ENCODE peak calls at places on chromosomes 4 and X, in nine cellular contexts. J, S, G, R, T, Z, D, L and P are unnamed samples.

GRCh38 chrX:63738696-63739095 is 46.3 kb downstream of the ARHGEF9 start:
- DNase-seq in J (no peak), S (no peak), G (no peak), R (no peak), T (no peak), Z (no peak), D (no peak), L (no peak), P (peak)

GRCh38 chrX:103628386-103629290 is at the start of gene TCEAL1:
- DNase-seq in J (peak), S (no peak), G (peak), R (peak), T (peak), Z (peak), D (peak), L (peak), P (peak)

GRCh38 chrX:2272337-2272736 is 228.4 kb downstream of the DHRSX start:
- DNase-seq in J (no peak), S (no peak), G (no peak), R (no peak), T (no peak), Z (no peak), D (no peak), L (no peak), P (no peak)

GRCh38 chr4:108965031-108965430 is 202.2 kb upstream of the ETNPPL start:
- DNase-seq in J (no peak), S (no peak), G (no peak), R (no peak), T (no peak), Z (no peak), D (no peak), L (no peak), P (no peak)

GRCh38 chr4:26320159-26320452 is 708 bp upstream of the RBPJ start:
- DNase-seq in J (no peak), S (no peak), G (no peak), R (no peak), T (no peak), Z (no peak), D (no peak), L (no peak), P (peak)

GRCh38 chr4:124432500-124432899 is 280.0 kb downstream of the ANKRD50 start:
- DNase-seq in J (no peak), S (no peak), G (no peak), R (no peak), T (no peak), Z (no peak), D (no peak), L (peak), P (no peak)

GRCh38 chr4:105061136-105061696 is 85.5 kb upstream of the TET2 start:
- DNase-seq in J (no peak), S (no peak), G (peak), R (no peak), T (no peak), Z (no peak), D (no peak), L (no peak), P (peak)

GRCh38 chr4:26300314-26301307 is 20.2 kb upstream of the RBPJ start:
- DNase-seq in J (no peak), S (no peak), G (no peak), R (no peak), T (no peak), Z (no peak), D (no peak), L (no peak), P (no peak)

GRCh38 chrX:16418650-16419049 is 231.3 kb upstream of the S100G start:
- DNase-seq in J (no peak), S (no peak), G (no peak), R (no peak), T (no peak), Z (no peak), D (no peak), L (no peak), P (no peak)

GRCh38 chrX:8245411-8245810 is 74.3 kb upstream of the VCX2 start:
- DNase-seq in J (no peak), S (no peak), G (no peak), R (no peak), T (no peak), Z (no peak), D (no peak), L (no peak), P (no peak)

GRCh38 chr4:102792361-102792936 is 31.7 kb upstream of the MANBA start:
- DNase-seq in J (no peak), S (no peak), G (no peak), R (no peak), T (no peak), Z (no peak), D (no peak), L (no peak), P (no peak)

GRCh38 chrX:150258463-150259430 is 104.4 kb upstream of the MAMLD1 start:
- DNase-seq in J (no peak), S (no peak), G (no peak), R (no peak), T (no peak), Z (peak), D (no peak), L (no peak), P (no peak)

GRCh38 chr4:152535236-152535902 is 523 bp downstream of the FBXW7 start:
- DNase-seq in J (no peak), S (no peak), G (no peak), R (peak), T (peak), Z (no peak), D (peak), L (no peak), P (no peak)

GRCh38 chr4:168717852-168718251 is 221.0 kb downstream of the PALLD start:
- DNase-seq in J (no peak), S (no peak), G (peak), R (no peak), T (no peak), Z (no peak), D (no peak), L (no peak), P (no peak)

GRCh38 chr4:100962698-100963097 is 384.6 kb downstream of the PPP3CA start:
- DNase-seq in J (no peak), S (no peak), G (no peak), R (no peak), T (no peak), Z (no peak), D (no peak), L (no peak), P (peak)

GRCh38 chrX:136057567-136057966 is 72.3 kb downstream of the SLC9A6 start:
- DNase-seq in J (no peak), S (no peak), G (no peak), R (no peak), T (no peak), Z (no peak), D (no peak), L (no peak), P (no peak)

GRCh38 chr4:112951362-112951962 is 98.0 kb upstream of the ANK2 start:
- DNase-seq in J (no peak), S (no peak), G (no peak), R (no peak), T (no peak), Z (no peak), D (peak), L (no peak), P (peak)

GRCh38 chr4:147049940-147050852 is 104.5 kb upstream of the TTC29 start:
- DNase-seq in J (no peak), S (no peak), G (no peak), R (no peak), T (no peak), Z (peak), D (peak), L (peak), P (no peak)

GRCh38 chr4:140256941-140257340 is 103.0 kb upstream of the MAML3 start:
- DNase-seq in J (no peak), S (no peak), G (no peak), R (no peak), T (no peak), Z (no peak), D (peak), L (no peak), P (no peak)

GRCh38 chr4:140254656-140255299 is 100.8 kb upstream of the MAML3 start:
- DNase-seq in J (no peak), S (no peak), G (no peak), R (no peak), T (no peak), Z (no peak), D (peak), L (no peak), P (no peak)

GRCh38 chr4:140255467-140255866 is 101.5 kb upstream of the MAML3 start:
- DNase-seq in J (no peak), S (no peak), G (no peak), R (no peak), T (no peak), Z (no peak), D (no peak), L (peak), P (no peak)

GRCh38 chr4:140256335-140256734 is 102.4 kb upstream of the MAML3 start:
- DNase-seq in J (no peak), S (no peak), G (no peak), R (no peak), T (no peak), Z (no peak), D (peak), L (peak), P (no peak)

DNA sequence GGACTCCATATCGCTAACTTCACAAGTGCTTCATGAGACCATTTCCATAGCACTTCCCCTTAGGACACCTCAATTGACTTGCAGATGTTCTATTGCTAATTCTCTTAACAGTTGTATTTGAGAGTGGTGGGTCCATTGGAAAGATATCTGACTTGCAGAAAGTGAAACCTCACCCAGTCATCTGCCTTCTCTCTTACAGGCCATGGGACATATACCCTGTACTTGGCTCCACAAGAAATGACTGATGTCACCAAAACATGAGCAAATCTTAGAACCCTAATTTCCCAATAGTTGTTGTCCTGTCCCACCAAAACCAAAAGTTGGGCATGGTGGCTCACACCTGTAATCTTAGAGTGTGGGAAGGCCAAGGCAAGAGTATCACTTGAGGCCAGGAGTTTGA is 101.9 kb upstream of the MAML3 start:
- DNase-seq in J (no peak), S (no peak), G (no peak), R (no peak), T (no peak), Z (no peak), D (no peak), L (no peak), P (no peak)
- H3K4me3 ChIP-seq in J (no peak), S (no peak), G (no peak), R (no peak), T (no peak), Z (no peak), D (no peak), L (no peak), P (no peak)

DNA sequence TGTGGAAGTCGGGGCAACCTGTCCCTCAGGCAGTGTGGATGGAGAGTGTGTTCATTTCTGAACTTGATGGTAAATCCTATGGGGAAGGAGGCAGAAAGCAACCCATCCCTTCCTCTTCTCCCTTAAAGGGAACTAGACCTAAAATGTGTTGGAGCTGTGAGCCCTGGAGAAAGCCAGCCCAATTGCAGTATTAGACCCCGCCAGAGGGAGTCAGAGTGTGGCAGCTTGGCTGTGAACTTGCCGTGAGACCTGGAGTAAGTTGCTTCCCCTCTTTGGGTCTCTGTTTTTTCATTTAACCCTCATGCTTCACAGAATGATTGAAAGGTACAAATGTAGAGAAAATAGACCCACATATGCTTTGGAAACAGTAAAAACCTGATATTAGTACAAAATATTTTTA is 108.7 kb upstream of the PAK3 start:
- DNase-seq in J (no peak), S (no peak), G (no peak), R (no peak), T (no peak), Z (no peak), D (no peak), L (no peak), P (no peak)
- TF ChIP-seq CTCF in J (no peak), S (no peak), G (no peak), R (no peak), T (no peak), Z (no peak), D (no peak), L (peak), P (no peak)

GRCh38 chrX:84724576-84724975 is 222.3 kb upstream of the HDX start:
- DNase-seq in J (no peak), S (no peak), G (no peak), R (no peak), T (no peak), Z (no peak), D (no peak), L (no peak), P (no peak)

GRCh38 chrX:84735025-84735424 is 232.8 kb upstream of the HDX start:
- DNase-seq in J (no peak), S (no peak), G (no peak), R (no peak), T (no peak), Z (no peak), D (peak), L (no peak), P (no peak)

GRCh38 chrX:84729809-84730208 is 227.6 kb upstream of the HDX start:
- DNase-seq in J (no peak), S (no peak), G (no peak), R (peak), T (no peak), Z (no peak), D (peak), L (no peak), P (peak)

DNA sequence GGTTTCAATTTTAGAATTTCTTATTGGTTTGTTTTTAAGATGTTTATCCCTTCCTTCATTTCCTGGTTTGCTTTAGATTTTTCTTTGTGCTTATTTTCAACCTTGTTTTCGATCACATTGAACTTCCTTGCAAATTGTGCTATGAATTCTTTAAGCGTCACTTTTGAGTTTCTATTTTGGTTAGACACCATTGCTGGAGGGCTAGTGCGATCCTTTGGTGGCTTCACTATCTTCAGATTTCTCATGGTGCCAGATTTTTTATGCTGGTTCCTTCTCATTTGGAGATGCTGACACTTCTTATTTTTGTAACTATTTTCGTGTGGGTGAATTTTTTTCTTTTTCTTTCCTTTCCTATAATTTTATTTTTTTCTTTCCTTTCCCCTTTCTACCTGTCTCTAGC is 227.2 kb upstream of the HDX start:
- DNase-seq in J (no peak), S (no peak), G (no peak), R (no peak), T (no peak), Z (no peak), D (no peak), L (no peak), P (no peak)
- H3K4me3 ChIP-seq in J (no peak), S (no peak), G (no peak), R (no peak), T (no peak), Z (no peak), D (no peak), L (no peak), P (no peak)

GRCh38 chr4:143254479-143255216 is 69.9 kb downstream of the USP38 start:
- DNase-seq in J (no peak), S (no peak), G (no peak), R (no peak), T (no peak), Z (no peak), D (no peak), L (no peak), P (peak)
- TF ChIP-seq CTCF in J (no peak), S (no peak), G (no peak), R (no peak), T (no peak), Z (no peak), D (no peak), L (peak), P (peak)

DNA sequence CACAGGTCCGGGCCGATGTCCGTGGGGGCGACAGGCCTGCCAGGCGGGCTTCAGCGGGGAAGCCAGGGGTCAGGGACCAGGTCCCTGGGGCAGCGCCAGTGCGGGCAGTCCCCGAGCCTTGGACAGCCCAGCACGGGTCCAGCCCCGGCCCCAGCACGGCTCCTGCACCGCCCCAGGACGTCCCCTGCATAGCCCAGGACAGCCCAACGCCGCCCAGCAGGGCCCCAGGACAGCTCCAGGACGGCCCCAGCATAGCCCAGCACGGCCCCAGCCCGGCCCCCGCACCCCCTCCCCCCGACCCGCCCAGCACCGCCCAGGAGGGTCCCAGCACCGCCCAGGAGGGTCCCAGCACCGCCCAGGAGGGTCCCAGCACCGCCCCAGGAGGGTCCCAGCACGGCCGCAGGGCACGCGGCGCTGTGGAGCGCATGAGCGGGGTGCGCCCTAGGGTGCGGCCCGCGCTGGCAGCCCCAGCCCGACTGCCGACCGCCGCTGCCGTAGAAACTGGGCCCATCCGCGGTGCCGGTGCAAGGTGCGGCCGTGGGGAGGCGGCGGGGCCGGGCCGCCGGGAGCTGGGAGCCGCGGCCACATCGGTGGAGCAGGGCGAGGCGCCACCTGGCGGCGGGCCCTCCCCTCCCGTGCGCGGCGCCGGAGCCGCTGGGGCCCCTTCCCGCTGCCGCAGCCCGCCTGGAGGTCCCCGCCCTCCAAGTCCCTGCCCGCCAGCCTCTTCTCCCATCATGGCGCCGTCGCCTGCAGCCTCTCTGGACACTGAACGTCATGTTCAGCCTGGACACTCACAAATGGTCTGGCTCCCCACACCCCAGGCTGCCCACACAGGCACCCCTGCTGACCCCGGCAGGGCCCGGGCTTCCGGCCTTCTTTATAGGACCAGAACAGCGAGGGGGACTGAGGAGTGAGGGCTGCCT is 106.8 kb upstream of the NKX1-1 start:
- DNase-seq in J (no peak), S (no peak), G (no peak), R (peak), T (peak), Z (no peak), D (peak), L (no peak), P (no peak)
- H3K4me3 ChIP-seq in J (no peak), S (no peak), G (no peak), R (no peak), T (peak), Z (no peak), D (no peak), L (peak), P (no peak)

GRCh38 chr4:4256799-4257198 is 8.8 kb upstream of the TMEM128 start:
- DNase-seq in J (peak), S (no peak), G (no peak), R (no peak), T (no peak), Z (no peak), D (no peak), L (no peak), P (no peak)

GRCh38 chr4:4259484-4260100 is 11.6 kb upstream of the TMEM128 start:
- DNase-seq in J (no peak), S (no peak), G (no peak), R (no peak), T (no peak), Z (no peak), D (peak), L (no peak), P (no peak)

GRCh38 chr4:4254666-4255065 is 6.6 kb upstream of the TMEM128 start:
- DNase-seq in J (no peak), S (no peak), G (no peak), R (no peak), T (no peak), Z (no peak), D (no peak), L (no peak), P (no peak)

GRCh38 chr4:4260185-4260751 is 12.2 kb upstream of the TMEM128 start:
- DNase-seq in J (no peak), S (peak), G (no peak), R (no peak), T (no peak), Z (no peak), D (no peak), L (peak), P (peak)
- TF ChIP-seq CTCF in J (peak), S (peak), G (no peak), R (no peak), T (peak), Z (peak), D (peak), L (peak), P (peak)